ENCODE peak calls at places on chromosomes 7 and 10, in eight cellular contexts. F is HL-60, D is HepG2, T is cardiac muscle cell, R is left ventricle myocardium inferior, M is ovary, Z is GM12878, B is lower lobe of right lung. A is an unnamed sample.

GRCh38 chr10:99966306-99966705 is 43.4 kb downstream of the DNMBP start:
- DNase-seq in R (no peak), M (no peak), B (no peak), D (no peak), Z (no peak), T (peak; percentile 66), F (no peak), A (no peak)

GRCh38 chr7:79806161-79806734 is 328.4 kb upstream of the GNAI1 start:
- DNase-seq in D (peak; percentile 6), R (no peak), Z (no peak), F (no peak), T (peak; percentile 57), M (no peak), B (no peak), A (no peak)

GRCh38 chr10:118343115-118343514 is 991 bp upstream of the FAM204A start:
- DNase-seq in T (peak; percentile 12), F (no peak), Z (no peak), D (no peak), R (no peak), B (no peak), M (no peak), A (no peak)

GRCh38 chr10:24341897-24342296 is 133.0 kb downstream of the KIAA1217 start:
- DNase-seq in D (no peak), F (no peak), T (no peak), M (no peak), R (no peak), B (no peak), Z (no peak), A (no peak)

GRCh38 chr7:18570890-18571478 is 75.4 kb downstream of the HDAC9 start:
- DNase-seq in D (peak; percentile 13), F (no peak), B (no peak), M (no peak), R (no peak), T (peak; percentile 70), Z (no peak), A (no peak)

GRCh38 chr10:22372298-22372697 is 27.0 kb downstream of the SPAG6 start:
- DNase-seq in T (no peak), Z (no peak), F (no peak), B (no peak), R (no peak), M (no peak), D (no peak), A (no peak)

GRCh38 chr10:86170255-86171153 is 196.1 kb downstream of the GRID1 start:
- DNase-seq in T (no peak), Z (peak; percentile 25), B (no peak), R (no peak), F (peak; percentile 87), D (no peak), M (peak; percentile 13), A (no peak)

GRCh38 chr7:124701955-124702354 is 63.6 kb downstream of the GPR37 start:
- DNase-seq in T (no peak), Z (no peak), D (no peak), F (no peak), R (no peak), M (no peak), B (no peak), A (no peak)

GRCh38 chr10:98539578-98539977 is 92.8 kb upstream of the HPS1 start:
- DNase-seq in M (no peak), D (no peak), R (no peak), T (no peak), F (no peak), B (no peak), Z (no peak), A (no peak)

GRCh38 chr7:151801782-151802468 is 75.0 kb downstream of the PRKAG2 start:
- DNase-seq in F (no peak), T (no peak), M (no peak), D (peak; percentile 13), R (no peak), B (peak; percentile 22), Z (no peak), A (no peak)

GRCh38 chr7:151801291-151801690 is 75.6 kb downstream of the PRKAG2 start:
- DNase-seq in M (no peak), T (no peak), F (no peak), B (peak; percentile 26), D (no peak), R (no peak), Z (no peak), A (no peak)

GRCh38 chr7:151803841-151804240 is 73.1 kb downstream of the PRKAG2 start:
- DNase-seq in R (no peak), Z (no peak), B (peak; percentile 2), D (no peak), M (no peak), T (no peak), F (no peak), A (no peak)

GRCh38 chr7:151800861-151801260 is 76.1 kb downstream of the PRKAG2 start:
- DNase-seq in D (no peak), R (no peak), M (no peak), Z (no peak), F (no peak), B (peak; percentile 4), T (no peak), A (no peak)

GRCh38 chr7:151802469-151802846 is 74.5 kb downstream of the PRKAG2 start:
- DNase-seq in R (no peak), F (no peak), T (no peak), B (peak; percentile 7), Z (no peak), M (no peak), D (no peak), A (no peak)
- H3K27ac ChIP-seq in R (no peak overlapping the region), F (no peak overlapping the region), T (no peak overlapping the region), B (no peak overlapping the region), Z (no peak overlapping the region), M (no peak overlapping the region), D (no peak overlapping the region), A (no peak overlapping the region)

GRCh38 chr7:2315787-2316186 is 1.5 kb upstream of the SNX8 start:
- DNase-seq in B (no peak), R (no peak), T (no peak), M (no peak), Z (no peak), F (no peak), D (no peak), A (no peak)

GRCh38 chr7:2309889-2310331 is 4.3 kb downstream of the SNX8 start:
- DNase-seq in B (no peak), Z (no peak), D (peak; percentile 57), R (no peak), M (no peak), F (no peak), T (peak; percentile 92), A (no peak)

GRCh38 chr7:2313450-2314208 is 612 bp downstream of the SNX8 start:
- DNase-seq in B (no peak), F (peak; percentile 21), M (no peak), R (no peak), T (no peak), D (no peak), Z (no peak), A (no peak)

GRCh38 chr7:2314209-2314955 is at the start of gene SNX8:
- DNase-seq in D (peak; percentile 77), F (peak; percentile 86), B (peak; percentile 93), T (peak; percentile 92), R (peak; percentile 90), M (peak; percentile 95), Z (no peak), A (peak; percentile 93)

GRCh38 chr7:2312272-2312929 is 1.8 kb downstream of the SNX8 start:
- DNase-seq in T (no peak), R (no peak), F (no peak), Z (no peak), M (no peak), D (no peak), B (no peak), A (no peak)
- H3K4me3 ChIP-seq in T (no peak overlapping the region), R (no peak overlapping the region), F (no peak overlapping the region), Z (peak overlapping the region; percentile 80), M (no peak overlapping the region), D (no peak overlapping the region), B (no peak overlapping the region), A (no peak overlapping the region)

GRCh38 chr10:126288547-126289493 is 99.5 kb downstream of the ADAM12 start:
- DNase-seq in F (no peak), D (no peak), R (no peak), M (no peak), B (no peak), T (no peak), Z (no peak), A (no peak)
- H3K27ac ChIP-seq in F (no peak overlapping the region), D (no peak overlapping the region), R (no peak overlapping the region), M (no peak overlapping the region), B (no peak overlapping the region), T (no peak overlapping the region), Z (no peak overlapping the region), A (no peak overlapping the region)

GRCh38 chr7:128757203-128757602 is 18.0 kb downstream of the CALU start:
- DNase-seq in D (no peak), B (no peak), Z (no peak), T (no peak), F (no peak), R (no peak), M (no peak), A (no peak)

GRCh38 chr7:128755075-128755474 is 15.9 kb downstream of the CALU start:
- DNase-seq in F (no peak), R (no peak), T (no peak), Z (no peak), B (no peak), M (no peak), D (no peak), A (no peak)

GRCh38 chr7:128755816-128756476 is 16.8 kb downstream of the CALU start:
- DNase-seq in B (no peak), F (no peak), T (peak; percentile 74), D (no peak), R (no peak), M (no peak), Z (no peak), A (no peak)

GRCh38 chr7:128747327-128748079 is 8.3 kb downstream of the CALU start:
- DNase-seq in M (no peak), T (no peak), F (no peak), Z (no peak), B (no peak), D (no peak), R (no peak), A (no peak)

DNA sequence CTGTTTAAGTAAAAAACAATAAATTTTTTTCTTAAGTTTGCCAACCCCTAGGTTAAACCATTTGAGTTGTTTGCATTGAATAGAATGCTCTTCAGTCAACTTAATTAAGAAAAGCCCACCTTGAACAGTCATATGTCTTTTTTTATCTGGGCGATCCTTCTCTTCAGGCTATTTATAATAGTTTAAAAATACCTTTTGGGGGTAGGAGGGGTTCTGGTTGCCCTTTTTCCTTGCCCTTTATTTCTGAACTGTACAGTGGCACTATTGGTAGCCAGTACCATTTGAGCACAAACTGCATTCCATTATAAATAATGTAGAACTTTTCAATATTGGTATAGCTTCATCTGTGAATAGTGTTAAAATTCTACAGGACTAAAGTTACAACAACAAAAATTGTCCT is 13.1 kb downstream of the CALU start:
- DNase-seq in D (no peak), M (no peak), B (no peak), T (no peak), F (no peak), Z (no peak), R (no peak), A (no peak)
- H3K4me3 ChIP-seq in D (no peak overlapping the region), M (no peak overlapping the region), B (no peak overlapping the region), T (no peak overlapping the region), F (no peak overlapping the region), Z (no peak overlapping the region), R (peak overlapping the region; percentile 20), A (no peak overlapping the region)

A was measured in CD4-positive, alpha-beta memory T cell.